ENCODE peak calls at places on chromosomes 11 and 22, in ten cellular contexts. W is tibial nerve; T is PC-9; D is heart right ventricle; G is cardiac muscle cell; Z is SK-N-SH; B is right lobe of liver; E is IMR-90; H is A549; F is CD4-positive, alpha-beta memory T cell. J is an unnamed sample.

GRCh38 chr22:20567371-20567847 is 60.0 kb downstream of the MED15 start:
- DNase-seq in W (no peak), T (peak), D (no peak), G (no peak), Z (no peak), B (no peak), E (peak), H (no peak), F (no peak), J (no peak)

GRCh38 chr11:58739725-58740430 is 8.1 kb upstream of the GLYAT start:
- DNase-seq in W (no peak), T (no peak), D (no peak), G (no peak), Z (no peak), B (no peak), E (peak), H (no peak), F (no peak), J (no peak)

GRCh38 chr11:40445391-40445790 is 1014.1 kb downstream of the LRRC4C start:
- DNase-seq in W (no peak), T (no peak), D (no peak), G (no peak), Z (no peak), B (no peak), E (peak), H (no peak), F (no peak), J (no peak)

GRCh38 chr11:9802291-9802861 is 138.5 kb downstream of the SWAP70 start:
- DNase-seq in W (peak), T (no peak), D (no peak), G (no peak), Z (peak), B (no peak), E (peak), H (no peak), F (no peak), J (no peak)

GRCh38 chr11:832529-833113 is at the start of gene CD151:
- DNase-seq in W (no peak), T (peak), D (no peak), G (peak), Z (peak), B (peak), E (peak), H (no peak), F (peak), J (no peak)

GRCh38 chr11:38014405-38014804 is 1416.4 kb upstream of the RAG2 start:
- DNase-seq in W (peak), T (no peak), D (no peak), G (no peak), Z (no peak), B (no peak), E (peak), H (no peak), F (no peak), J (no peak)

GRCh38 chr11:123034587-123034986 is 27.3 kb downstream of the HSPA8 start:
- DNase-seq in W (no peak), T (no peak), D (no peak), G (no peak), Z (no peak), B (no peak), E (no peak), H (no peak), F (no peak), J (no peak)

GRCh38 chr11:393219-394033 is 583 bp upstream of the PKP3 start:
- DNase-seq in W (no peak), T (peak), D (no peak), G (no peak), Z (no peak), B (no peak), E (peak), H (peak), F (no peak), J (no peak)

GRCh38 chr22:50530857-50531545 is 1.2 kb upstream of the TYMP start:
- DNase-seq in W (peak), T (peak), D (peak), G (peak), Z (no peak), B (peak), E (peak), H (peak), F (peak), J (peak)

GRCh38 chr11:134449713-134450112 is 37.7 kb upstream of the B3GAT1 start:
- DNase-seq in W (no peak), T (no peak), D (no peak), G (no peak), Z (no peak), B (no peak), E (no peak), H (no peak), F (peak), J (no peak)

GRCh38 chr11:124441519-124441918 is 4.0 kb downstream of the OR8B8 start:
- DNase-seq in W (no peak), T (no peak), D (no peak), G (no peak), Z (no peak), B (no peak), E (no peak), H (no peak), F (no peak), J (no peak)

GRCh38 chr11:13065200-13065787 is 56.2 kb downstream of the RASSF10 start:
- DNase-seq in W (no peak), T (no peak), D (no peak), G (no peak), Z (no peak), B (no peak), E (no peak), H (no peak), F (no peak), J (no peak)

GRCh38 chr11:3959015-3959917 is 103.8 kb downstream of the STIM1 start:
- DNase-seq in W (no peak), T (no peak), D (no peak), G (no peak), Z (no peak), B (no peak), E (peak), H (peak), F (no peak), J (no peak)

GRCh38 chr11:45530776-45531175 is 134.6 kb downstream of the CHST1 start:
- DNase-seq in W (no peak), T (no peak), D (no peak), G (no peak), Z (no peak), B (no peak), E (no peak), H (no peak), F (no peak), J (no peak)

GRCh38 chr11:83836883-83837654 is 550.9 kb upstream of the CCDC90B start:
- DNase-seq in W (peak), T (peak), D (peak), G (peak), Z (peak), B (peak), E (peak), H (peak), F (no peak), J (no peak)

GRCh38 chr11:76163289-76163880 is 42.9 kb downstream of the WNT11 start:
- DNase-seq in W (no peak), T (no peak), D (no peak), G (no peak), Z (no peak), B (no peak), E (no peak), H (no peak), F (no peak), J (no peak)

GRCh38 chr11:123188508-123189165 is 6.4 kb downstream of the CLMP start:
- DNase-seq in W (no peak), T (no peak), D (no peak), G (no peak), Z (no peak), B (no peak), E (peak), H (no peak), F (no peak), J (no peak)

GRCh38 chr11:111452146-111452545 is 60.0 kb downstream of the BTG4 start:
- DNase-seq in W (no peak), T (no peak), D (no peak), G (no peak), Z (peak), B (no peak), E (peak), H (no peak), F (no peak), J (no peak)

GRCh38 chr22:28222066-28222465 is 303.0 kb upstream of the PITPNB start:
- DNase-seq in W (no peak), T (no peak), D (no peak), G (no peak), Z (no peak), B (no peak), E (peak), H (no peak), F (no peak), J (no peak)

GRCh38 chr11:8593935-8594909 is at the start of gene STK33:
- DNase-seq in W (no peak), T (peak), D (peak), G (peak), Z (peak), B (peak), E (no peak), H (peak), F (no peak), J (peak)

GRCh38 chr22:22787805-22788459 is 99.7 kb upstream of the IGLL5 start:
- DNase-seq in W (peak), T (peak), D (no peak), G (no peak), Z (peak), B (peak), E (peak), H (peak), F (peak), J (peak)

GRCh38 chr11:44361883-44362282 is 51.9 kb upstream of the ALX4 start:
- DNase-seq in W (peak), T (no peak), D (no peak), G (no peak), Z (no peak), B (no peak), E (no peak), H (no peak), F (no peak), J (no peak)

GRCh38 chr11:116775975-116776374 is 3.2 kb upstream of the BUD13 start:
- DNase-seq in W (no peak), T (no peak), D (no peak), G (no peak), Z (no peak), B (no peak), E (no peak), H (no peak), F (no peak), J (no peak)

GRCh38 chr11:116771935-116772334 is 852 bp downstream of the BUD13 start:
- DNase-seq in W (no peak), T (no peak), D (no peak), G (no peak), Z (no peak), B (no peak), E (no peak), H (no peak), F (no peak), J (no peak)

GRCh38 chr11:116773203-116774112 is 671 bp upstream of the BUD13 start:
- DNase-seq in W (peak), T (no peak), D (no peak), G (no peak), Z (no peak), B (no peak), E (peak), H (no peak), F (no peak), J (no peak)

GRCh38 chr11:116774661-116775060 is 1.9 kb upstream of the BUD13 start:
- DNase-seq in W (no peak), T (no peak), D (no peak), G (no peak), Z (no peak), B (no peak), E (no peak), H (no peak), F (no peak), J (no peak)

DNA sequence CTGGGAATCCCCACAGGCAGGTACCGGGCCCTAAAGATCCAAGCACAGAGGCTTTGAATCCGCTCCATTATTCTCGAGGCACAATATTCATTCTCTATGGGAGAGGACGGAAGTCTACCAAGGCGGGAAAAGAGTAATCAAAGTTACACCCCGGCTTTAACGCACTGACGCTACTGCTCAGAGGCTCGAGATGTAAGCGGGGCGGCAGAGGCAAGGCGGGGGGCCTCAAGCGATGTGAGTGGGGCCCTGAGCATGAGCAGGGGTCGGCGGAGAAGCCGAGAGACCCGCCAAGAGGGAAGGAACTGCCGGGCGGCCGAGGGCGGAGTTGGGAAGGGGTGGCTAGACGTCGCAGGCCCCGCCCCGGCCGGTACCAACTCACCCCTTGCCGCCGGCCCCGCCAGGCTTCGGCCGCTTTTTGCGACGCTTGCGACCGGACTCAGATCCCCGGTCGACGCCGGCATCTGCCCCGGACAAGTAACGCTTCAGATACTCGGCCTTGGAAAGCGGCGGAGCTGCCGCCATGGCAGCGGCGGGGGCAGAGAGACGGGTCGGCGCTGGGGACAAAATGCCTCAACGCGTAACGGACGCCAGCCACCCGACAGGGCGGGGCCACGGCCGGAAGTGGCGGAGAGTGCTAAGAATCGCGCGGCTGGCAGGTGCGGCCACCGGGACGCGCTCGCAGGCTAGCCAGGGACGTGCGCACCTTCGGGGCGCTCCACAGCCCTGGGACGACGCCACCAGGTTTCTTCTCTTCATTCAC is at the start of gene BUD13:
- DNase-seq in W (peak), T (peak), D (peak), G (peak), Z (peak), B (peak), E (peak), H (peak), F (peak), J (peak)
- H3K27ac ChIP-seq in W (peak), T (peak), D (peak), G (peak), Z (peak), B (peak), E (peak), H (peak), F (peak), J (peak)

GRCh38 chr22:30434775-30435315 is 9.3 kb downstream of the MTFP1 start:
- DNase-seq in W (no peak), T (no peak), D (no peak), G (no peak), Z (no peak), B (no peak), E (no peak), H (no peak), F (peak), J (no peak)
- H3K4me3 ChIP-seq in W (no peak), T (no peak), D (no peak), G (no peak), Z (no peak), B (no peak), E (no peak), H (no peak), F (peak), J (peak)

GRCh38 chr22:46682011-46682731 is 55.9 kb downstream of the CERK start:
- DNase-seq in W (no peak), T (no peak), D (no peak), G (no peak), Z (no peak), B (no peak), E (no peak), H (no peak), F (no peak), J (no peak)
- H3K27ac ChIP-seq in W (no peak), T (no peak), D (no peak), G (no peak), Z (no peak), B (no peak), E (no peak), H (no peak), F (no peak), J (no peak)

GRCh38 chr11:110173775-110174644 is 80.8 kb downstream of the ZC3H12C start:
- DNase-seq in W (peak), T (peak), D (peak), G (peak), Z (peak), B (peak), E (peak), H (peak), F (peak), J (peak)
- H3K4me3 ChIP-seq in W (peak), T (no peak), D (no peak), G (no peak), Z (no peak), B (no peak), E (peak), H (no peak), F (no peak), J (peak)

GRCh38 chr11:65396769-65397745 is 10.6 kb downstream of the FRMD8 start:
- DNase-seq in W (no peak), T (no peak), D (no peak), G (no peak), Z (no peak), B (no peak), E (no peak), H (no peak), F (no peak), J (no peak)
- H3K27ac ChIP-seq in W (no peak), T (no peak), D (no peak), G (no peak), Z (no peak), B (no peak), E (no peak), H (no peak), F (no peak), J (no peak)

GRCh38 chr11:62921573-62922188 is 518 bp upstream of the CHRM1 start:
- DNase-seq in W (no peak), T (peak), D (no peak), G (no peak), Z (peak), B (no peak), E (peak), H (no peak), F (no peak), J (no peak)

GRCh38 chr11:62922653-62923371 is 1.6 kb upstream of the CHRM1 start:
- DNase-seq in W (no peak), T (peak), D (no peak), G (no peak), Z (no peak), B (no peak), E (no peak), H (peak), F (no peak), J (no peak)

GRCh38 chr11:62919898-62920640 is 1.1 kb downstream of the CHRM1 start:
- DNase-seq in W (no peak), T (no peak), D (no peak), G (peak), Z (no peak), B (no peak), E (no peak), H (no peak), F (no peak), J (no peak)

GRCh38 chr11:62922189-62922589 is 1.0 kb upstream of the CHRM1 start:
- DNase-seq in W (no peak), T (no peak), D (no peak), G (no peak), Z (no peak), B (no peak), E (no peak), H (no peak), F (no peak), J (no peak)

GRCh38 chr11:62921201-62921572 is at the start of gene CHRM1:
- DNase-seq in W (no peak), T (peak), D (no peak), G (no peak), Z (no peak), B (no peak), E (no peak), H (no peak), F (no peak), J (no peak)
- H3K4me3 ChIP-seq in W (no peak), T (no peak), D (no peak), G (no peak), Z (no peak), B (no peak), E (no peak), H (peak), F (no peak), J (no peak)

GRCh38 chr22:38153821-38154562 is 27.6 kb downstream of the PLA2G6 start:
- DNase-seq in W (no peak), T (no peak), D (no peak), G (no peak), Z (no peak), B (no peak), E (no peak), H (no peak), F (no peak), J (no peak)
- H3K27ac ChIP-seq in W (no peak), T (no peak), D (no peak), G (no peak), Z (no peak), B (peak), E (no peak), H (peak), F (no peak), J (no peak)

GRCh38 chr22:23893957-23894709 is at the start of gene MIF:
- DNase-seq in W (peak), T (peak), D (peak), G (peak), Z (peak), B (peak), E (peak), H (peak), F (peak), J (peak)

GRCh38 chr22:23892626-23893445 is 1.3 kb upstream of the MIF start:
- DNase-seq in W (no peak), T (no peak), D (no peak), G (no peak), Z (no peak), B (peak), E (no peak), H (no peak), F (no peak), J (no peak)

GRCh38 chr22:23894710-23895598 is 771 bp downstream of the MIF start:
- DNase-seq in W (peak), T (peak), D (peak), G (peak), Z (peak), B (peak), E (peak), H (peak), F (peak), J (peak)

GRCh38 chr22:23892130-23892529 is 2.1 kb upstream of the MIF start:
- DNase-seq in W (no peak), T (no peak), D (no peak), G (no peak), Z (no peak), B (no peak), E (no peak), H (no peak), F (no peak), J (no peak)

GRCh38 chr22:23893446-23893956 is 682 bp upstream of the MIF start:
- DNase-seq in W (no peak), T (no peak), D (no peak), G (no peak), Z (no peak), B (no peak), E (no peak), H (no peak), F (no peak), J (no peak)
- H3K4me3 ChIP-seq in W (peak), T (peak), D (peak), G (peak), Z (peak), B (peak), E (peak), H (peak), F (peak), J (peak)